ENCODE peak calls at places on chromosomes 5 and 9, in five cellular contexts. V, U, A, C and H are unnamed samples.

GRCh38 chr5:28926422-28926821 is 1888.0 kb upstream of the CDH9 start:
- DNase-seq in V (no peak), U (no peak), A (no peak), C (no peak), H (no peak)

GRCh38 chr9:96617439-96618185 is 2.0 kb downstream of the CDC14B start:
- DNase-seq in V (no peak), U (no peak), A (no peak), C (no peak), H (no peak)

GRCh38 chr9:32571969-32572899 is 725 bp downstream of the NDUFB6 start:
- DNase-seq in V (peak), U (no peak), A (peak), C (peak), H (peak)

GRCh38 chr5:35963381-35963843 is 25.0 kb upstream of the CAPSL start:
- DNase-seq in V (no peak), U (no peak), A (peak), C (no peak), H (peak)

GRCh38 chr5:135375040-135375439 is 24.0 kb downstream of the MACROH2A1 start:
- DNase-seq in V (no peak), U (peak), A (no peak), C (no peak), H (no peak)

GRCh38 chr9:16708638-16709435 is 161.6 kb downstream of the BNC2 start:
- DNase-seq in V (no peak), U (no peak), A (peak), C (no peak), H (no peak)

GRCh38 chr9:123933401-123933800 is 3.5 kb upstream of the DENND1A start:
- DNase-seq in V (no peak), U (no peak), A (peak), C (no peak), H (peak)

GRCh38 chr5:52077941-52078825 is 694.9 kb downstream of the ISL1 start:
- DNase-seq in V (no peak), U (no peak), A (no peak), C (no peak), H (no peak)

GRCh38 chr5:35030426-35030825 is 17.3 kb downstream of the AGXT2 start:
- DNase-seq in V (no peak), U (no peak), A (no peak), C (no peak), H (no peak)

GRCh38 chr5:105101597-105101996 is 1539.0 kb upstream of the NUDT12 start:
- DNase-seq in V (no peak), U (no peak), A (no peak), C (no peak), H (peak)

GRCh38 chr9:38281917-38282316 is 110.6 kb upstream of the ALDH1B1 start:
- DNase-seq in V (no peak), U (no peak), A (no peak), C (no peak), H (no peak)

GRCh38 chr5:98455660-98456059 is 317.8 kb upstream of the RGMB start:
- DNase-seq in V (no peak), U (no peak), A (peak), C (no peak), H (peak)

GRCh38 chr9:82488319-82488701 is 499.7 kb downstream of the SPATA31D1 start:
- DNase-seq in V (no peak), U (no peak), A (no peak), C (no peak), H (no peak)

GRCh38 chr5:150398432-150399157 is 14.1 kb downstream of the CD74 start:
- DNase-seq in V (peak), U (no peak), A (no peak), C (no peak), H (no peak)

GRCh38 chr5:28602429-28602828 is 1564.0 kb upstream of the CDH9 start:
- DNase-seq in V (no peak), U (no peak), A (no peak), C (no peak), H (no peak)

GRCh38 chr9:21710792-21711191 is 91.6 kb upstream of the MTAP start:
- DNase-seq in V (no peak), U (no peak), A (peak), C (no peak), H (no peak)

GRCh38 chr5:937151-937924 is 44.7 kb downstream of the TRIP13 start:
- DNase-seq in V (no peak), U (no peak), A (no peak), C (no peak), H (no peak)

GRCh38 chr9:19788152-19788551 is 685 bp downstream of the SLC24A2 start:
- DNase-seq in V (no peak), U (no peak), A (no peak), C (no peak), H (no peak)

GRCh38 chr9:137021979-137022619 is 5.9 kb downstream of the ABCA2 start:
- DNase-seq in V (peak), U (peak), A (peak), C (no peak), H (peak)

GRCh38 chr9:83933804-83934203 is 12.6 kb upstream of the KIF27 start:
- DNase-seq in V (no peak), U (peak), A (peak), C (no peak), H (peak)

GRCh38 chr5:65262590-65263189 is 219.0 kb downstream of the ADAMTS6 start:
- DNase-seq in V (no peak), U (no peak), A (peak), C (no peak), H (peak)

GRCh38 chr5:112757468-112758208 is 20.0 kb downstream of the APC start:
- DNase-seq in V (peak), U (no peak), A (peak), C (peak), H (peak)

GRCh38 chr5:32522429-32523143 is 62.8 kb upstream of the SUB1 start:
- DNase-seq in V (no peak), U (peak), A (peak), C (no peak), H (peak)

GRCh38 chr5:168377525-168377924 is 86.1 kb downstream of the WWC1 start:
- DNase-seq in V (no peak), U (no peak), A (no peak), C (peak), H (no peak)

GRCh38 chr9:31799953-31800609 is 584.4 kb upstream of the ACO1 start:
- DNase-seq in V (no peak), U (no peak), A (no peak), C (no peak), H (peak)

GRCh38 chr9:80648336-80648735 is 1041.0 kb downstream of the TLE1 start:
- DNase-seq in V (no peak), U (no peak), A (peak), C (no peak), H (peak)

GRCh38 chr9:13358128-13358527 is 78.6 kb upstream of the MPDZ start:
- DNase-seq in V (no peak), U (no peak), A (peak), C (no peak), H (peak)

GRCh38 chr5:179802207-179802883 is 4.3 kb downstream of the MGAT4B start:
- DNase-seq in V (no peak), U (peak), A (no peak), C (no peak), H (no peak)

GRCh38 chr5:5219541-5219940 is 79.4 kb downstream of the ADAMTS16 start:
- DNase-seq in V (no peak), U (no peak), A (no peak), C (no peak), H (no peak)

GRCh38 chr9:14838701-14839100 is 71.5 kb downstream of the FREM1 start:
- DNase-seq in V (no peak), U (no peak), A (no peak), C (no peak), H (no peak)

GRCh38 chr9:70411930-70412677 is 2.4 kb downstream of the KLF9 start:
- DNase-seq in V (peak), U (peak), A (peak), C (no peak), H (peak)

GRCh38 chr9:6441269-6441668 is 28.3 kb downstream of the UHRF2 start:
- DNase-seq in V (no peak), U (no peak), A (peak), C (no peak), H (peak)

GRCh38 chr9:133114451-133114885 is 6.6 kb downstream of the RALGDS start:
- DNase-seq in V (no peak), U (peak), A (peak), C (no peak), H (no peak)

GRCh38 chr5:53350991-53351770 is 129.2 kb upstream of the FST start:
- DNase-seq in V (no peak), U (no peak), A (peak), C (no peak), H (no peak)

GRCh38 chr5:935510-936084 is 42.9 kb downstream of the TRIP13 start:
- DNase-seq in V (no peak), U (no peak), A (no peak), C (no peak), H (no peak)

GRCh38 chr5:134583821-134584220 is 48.8 kb downstream of the SAR1B start:
- DNase-seq in V (no peak), U (no peak), A (no peak), C (no peak), H (no peak)

GRCh38 chr9:124454296-124454695 is 4.0 kb downstream of the ADGRD2 start:
- DNase-seq in V (no peak), U (no peak), A (no peak), C (no peak), H (no peak)

DNA sequence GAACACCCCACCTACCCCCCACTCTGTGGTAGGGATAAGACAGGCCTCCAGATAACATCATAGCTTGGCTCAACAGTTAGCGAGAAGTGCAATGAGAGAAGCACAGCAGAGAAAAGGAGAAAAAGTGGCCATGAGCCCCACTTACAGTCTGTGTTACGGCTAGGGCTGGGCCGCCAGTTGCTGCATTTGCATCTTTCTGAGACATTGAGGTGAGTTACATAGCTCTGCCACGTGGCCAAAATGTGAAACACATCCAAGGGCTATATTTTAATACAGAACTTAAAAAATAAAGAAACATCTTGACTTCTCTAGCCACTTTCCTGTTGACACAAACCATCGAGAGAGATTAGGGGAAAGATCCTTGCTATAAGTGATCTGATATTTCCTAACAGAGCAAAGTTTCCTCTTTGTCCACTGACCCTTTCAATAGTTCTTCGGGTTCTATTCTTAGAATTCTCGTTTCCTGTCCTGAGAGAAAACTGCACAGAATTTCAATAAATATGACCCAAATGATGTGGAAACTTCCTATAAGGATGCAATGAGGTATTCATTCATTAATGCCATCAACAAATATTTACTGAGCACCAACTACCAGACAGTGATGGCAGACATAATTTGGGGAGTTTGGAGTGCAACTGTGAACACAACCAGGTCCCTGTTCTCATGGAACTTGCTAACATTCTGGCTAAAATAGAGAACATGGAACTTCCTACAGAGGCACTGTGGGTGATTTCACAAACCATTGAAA is 3.3 kb upstream of the TLE4 start:
- DNase-seq in V (peak), U (no peak), A (no peak), C (no peak), H (no peak)
- TF ChIP-seq CTCF in V (no peak), U (no peak), A (no peak), C (peak), H (no peak)

GRCh38 chr9:23830949-23831730 is 5.1 kb upstream of the ELAVL2 start:
- DNase-seq in V (no peak), U (peak), A (no peak), C (no peak), H (no peak)
- TF ChIP-seq CTCF in V (no peak), U (no peak), A (no peak), C (no peak), H (no peak)

GRCh38 chr9:9920425-9920824 is 692.4 kb downstream of the PTPRD start:
- DNase-seq in V (no peak), U (no peak), A (no peak), C (no peak), H (peak)
- TF ChIP-seq CTCF in V (no peak), U (no peak), A (no peak), C (no peak), H (peak)

GRCh38 chr5:43400082-43400481 is 12.1 kb downstream of the CCL28 start:
- DNase-seq in V (no peak), U (no peak), A (peak), C (no peak), H (peak)
- TF ChIP-seq CTCF in V (no peak), U (no peak), A (peak), C (no peak), H (peak)

DNA sequence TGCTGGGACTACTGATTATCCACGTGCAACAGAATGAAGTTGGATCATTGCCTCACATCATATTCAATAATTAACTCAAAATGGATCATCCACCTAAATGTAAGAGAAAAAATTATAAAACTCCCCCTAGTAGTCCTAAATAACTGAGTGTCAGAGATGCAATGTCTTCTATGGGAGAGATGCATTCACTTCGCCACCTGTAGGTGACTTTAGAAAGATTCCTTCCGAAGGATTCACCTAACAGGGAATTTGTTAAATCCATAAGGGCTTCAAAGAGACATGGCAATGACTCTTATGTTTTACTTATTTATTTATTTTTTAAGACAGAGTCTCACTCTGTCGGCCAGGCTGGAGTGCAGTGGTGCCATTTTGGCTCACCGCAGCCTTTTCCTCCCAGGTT is 526.0 kb downstream of the MTRR start:
- DNase-seq in V (no peak), U (no peak), A (no peak), C (no peak), H (peak)
- TF ChIP-seq CTCF in V (no peak), U (no peak), A (no peak), C (no peak), H (no peak)

GRCh38 chr9:129481824-129482511 is 138.9 kb downstream of the C9orf50 start:
- DNase-seq in V (no peak), U (no peak), A (no peak), C (no peak), H (peak)
- TF ChIP-seq CTCF in V (no peak), U (no peak), A (peak), C (no peak), H (peak)

GRCh38 chr5:11780641-11781345 is 123.5 kb downstream of the CTNND2 start:
- DNase-seq in V (no peak), U (no peak), A (no peak), C (no peak), H (no peak)
- TF ChIP-seq CTCF in V (no peak), U (no peak), A (no peak), C (no peak), H (no peak)